ENCODE peak calls at places on chromosomes 6 and 20, in eight cellular contexts. V is mammary epithelial cell, I is endothelial cell, B is HL-60, C is H9, T is natural killer cell, F is omental fat pad, Z is cardiac fibroblast. X is an unnamed sample.

GRCh38 chr6:151098166-151098565 is 141.6 kb upstream of the AKAP12 start:
- DNase-seq in V (no peak), I (no peak), B (no peak), C (no peak), T (no peak), F (no peak), Z (peak), X (no peak)

GRCh38 chr6:141321486-141322347 is 811.0 kb upstream of the GJE1 start:
- DNase-seq in V (no peak), I (no peak), B (no peak), C (no peak), T (no peak), F (no peak), Z (peak), X (no peak)

GRCh38 chr20:31637660-31638059 is at the start of gene COX4I2:
- DNase-seq in V (no peak), I (no peak), B (no peak), C (peak), T (no peak), F (no peak), Z (no peak), X (no peak)

GRCh38 chr6:144753023-144753705 is 468.0 kb downstream of the UTRN start:
- DNase-seq in V (no peak), I (no peak), B (no peak), C (no peak), T (no peak), F (no peak), Z (no peak), X (no peak)

GRCh38 chr6:9537381-9537780 is 877.5 kb downstream of the TFAP2A start:
- DNase-seq in V (no peak), I (no peak), B (no peak), C (no peak), T (no peak), F (no peak), Z (peak), X (no peak)

GRCh38 chr6:21022343-21023107 is 488.3 kb downstream of the CDKAL1 start:
- DNase-seq in V (peak), I (no peak), B (no peak), C (peak), T (no peak), F (no peak), Z (peak), X (peak)

GRCh38 chr6:43828711-43829110 is 58.7 kb downstream of the VEGFA start:
- DNase-seq in V (no peak), I (no peak), B (no peak), C (peak), T (no peak), F (no peak), Z (no peak), X (no peak)

GRCh38 chr6:117497237-117497636 is 14.8 kb downstream of the DCBLD1 start:
- DNase-seq in V (no peak), I (no peak), B (no peak), C (no peak), T (no peak), F (no peak), Z (no peak), X (no peak)

GRCh38 chr6:155224031-155224451 is 39.8 kb upstream of the CLDN20 start:
- DNase-seq in V (peak), I (no peak), B (peak), C (no peak), T (no peak), F (no peak), Z (peak), X (no peak)

GRCh38 chr20:63505281-63505680 is 6.4 kb upstream of the EEF1A2 start:
- DNase-seq in V (no peak), I (no peak), B (no peak), C (no peak), T (no peak), F (no peak), Z (no peak), X (no peak)

GRCh38 chr20:38840053-38840893 is 34.8 kb downstream of the PPP1R16B start:
- DNase-seq in V (no peak), I (no peak), B (no peak), C (no peak), T (peak), F (no peak), Z (peak), X (no peak)

DNA sequence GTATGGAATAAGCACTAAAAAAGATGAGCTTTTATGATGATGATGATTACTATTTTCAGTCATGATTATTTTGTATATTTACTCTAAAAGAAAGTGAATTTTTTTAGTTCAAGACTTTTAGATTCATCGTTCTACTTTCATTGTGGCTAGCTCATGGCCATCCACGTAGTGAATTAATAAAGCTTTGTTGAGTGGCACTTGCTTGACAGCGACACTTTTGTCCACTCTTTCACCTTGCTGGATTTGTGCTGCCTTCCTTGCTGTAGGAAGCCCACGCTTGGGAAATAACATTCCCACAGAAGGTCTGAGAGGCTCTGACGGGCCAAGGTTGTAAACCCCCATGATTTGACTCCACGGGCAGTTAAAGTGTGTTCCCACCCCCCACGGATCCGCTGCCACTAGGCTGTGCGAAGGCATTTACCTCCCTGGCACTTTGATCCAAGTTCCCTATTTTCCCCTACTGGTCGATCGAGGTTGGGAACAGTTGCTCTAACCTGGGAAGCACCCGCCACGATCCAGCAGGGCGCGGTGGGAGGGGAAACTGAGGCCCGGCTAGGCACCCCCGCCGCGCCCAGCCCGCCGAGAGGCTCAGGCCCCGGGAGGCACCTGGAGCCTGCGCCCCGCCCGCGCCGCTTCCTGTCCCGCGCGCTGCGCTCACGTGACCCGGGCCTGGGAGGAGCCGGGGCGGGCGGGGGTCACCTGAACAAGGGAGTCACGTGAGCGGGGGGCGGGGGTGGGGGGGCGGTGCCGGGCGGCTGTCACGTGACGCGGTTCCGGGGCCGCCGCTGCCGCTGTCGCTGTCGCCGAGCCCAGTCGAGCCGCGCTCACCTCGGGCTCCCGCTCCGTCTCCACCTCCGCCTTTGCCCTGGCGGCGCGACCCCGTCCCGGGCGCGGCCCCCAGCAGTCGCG is at the start of gene IGF2R:
- DNase-seq in V (peak), I (peak), B (peak), C (peak), T (peak), F (peak), Z (peak), X (peak)
- TF ChIP-seq CTCF in V (no peak), I (peak), B (no peak), C (no peak), T (no peak), F (no peak), Z (peak), X (no peak)

GRCh38 chr6:131950767-131951575 is at the start of gene CCN2:
- DNase-seq in V (peak), I (peak), B (no peak), C (peak), T (no peak), F (peak), Z (peak), X (peak)
- TF ChIP-seq CTCF in V (no peak), I (peak), B (no peak), C (no peak), T (no peak), F (no peak), Z (no peak), X (no peak)

DNA sequence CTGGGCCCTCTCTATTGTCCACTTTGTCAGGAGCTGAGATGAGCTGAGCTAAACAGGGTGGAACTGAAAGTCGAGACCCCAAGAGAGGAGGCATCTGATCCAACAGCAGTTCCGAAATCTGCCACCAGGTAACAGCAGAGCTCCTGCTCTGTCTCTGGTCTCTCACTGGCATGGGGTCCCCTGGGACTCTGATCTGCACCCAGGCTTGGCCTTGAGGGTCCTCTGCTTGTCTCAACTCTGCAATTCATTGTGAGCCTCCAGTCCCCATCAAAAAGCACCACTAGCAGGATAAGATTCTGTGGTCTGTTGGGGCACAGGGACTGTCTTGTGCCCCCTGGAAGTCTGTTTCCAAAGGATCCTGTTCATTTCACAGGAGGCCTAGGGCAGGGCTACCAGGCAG is 62.5 kb upstream of the TOP1 start:
- DNase-seq in V (no peak), I (peak), B (no peak), C (peak), T (no peak), F (no peak), Z (peak), X (no peak)
- TF ChIP-seq CTCF in V (peak), I (peak), B (no peak), C (peak), T (no peak), F (no peak), Z (peak), X (no peak)

GRCh38 chr6:53064726-53065265 is 408 bp upstream of the FBXO9 start:
- DNase-seq in V (peak), I (peak), B (peak), C (peak), T (peak), F (peak), Z (peak), X (peak)
- TF ChIP-seq CTCF in V (no peak), I (no peak), B (no peak), C (no peak), T (no peak), F (no peak), Z (peak), X (no peak)

GRCh38 chr20:36210561-36210960 is 25.7 kb upstream of the AAR2 start:
- DNase-seq in V (no peak), I (no peak), B (no peak), C (no peak), T (no peak), F (no peak), Z (no peak), X (no peak)
- TF ChIP-seq CTCF in V (peak), I (no peak), B (no peak), C (peak), T (no peak), F (no peak), Z (no peak), X (no peak)

DNA sequence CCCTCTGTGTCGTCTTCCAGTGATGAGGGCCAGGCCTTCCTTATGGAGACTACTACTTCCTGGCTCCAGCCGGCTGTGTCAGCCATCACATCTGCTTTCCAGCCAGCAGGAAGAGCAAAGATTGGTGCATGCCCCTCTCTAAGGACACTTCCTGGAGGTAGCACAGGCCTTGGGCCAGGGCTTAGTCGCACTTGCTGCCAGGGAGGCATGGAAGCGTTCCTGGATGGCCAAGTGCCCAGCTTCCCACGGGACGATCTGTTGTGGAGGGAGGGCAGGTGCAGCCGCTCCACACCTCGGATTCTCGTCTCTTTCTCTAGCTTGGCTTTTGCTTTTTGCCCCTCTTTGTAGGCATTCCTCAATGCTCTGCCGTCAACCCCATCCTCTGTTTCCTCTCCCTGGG is 11.9 kb downstream of the ERMARD start:
- DNase-seq in V (no peak), I (no peak), B (no peak), C (no peak), T (no peak), F (no peak), Z (no peak), X (no peak)
- TF ChIP-seq CTCF in V (no peak), I (no peak), B (no peak), C (no peak), T (no peak), F (no peak), Z (no peak), X (no peak)

DNA sequence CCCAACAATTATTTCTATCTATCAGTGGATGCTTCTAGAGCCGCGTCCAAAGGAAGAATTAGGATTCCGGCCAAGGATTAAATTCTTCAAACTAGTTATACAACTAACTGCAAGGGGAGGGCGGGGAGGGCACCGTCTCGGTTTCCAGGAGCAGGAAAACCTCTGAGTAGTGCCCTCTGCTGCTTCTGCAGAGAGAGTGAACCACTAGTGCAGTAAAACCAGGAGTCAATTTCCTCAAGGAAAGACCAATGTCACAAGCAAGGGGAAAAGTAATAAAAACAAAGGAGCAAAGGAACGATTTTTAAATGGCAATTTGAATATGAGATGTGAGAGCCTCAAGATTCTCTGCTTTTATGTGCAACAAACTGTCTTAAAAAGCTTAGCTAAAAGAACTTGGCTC is 16.5 kb upstream of the UBE2J1 start:
- DNase-seq in V (peak), I (peak), B (no peak), C (peak), T (no peak), F (peak), Z (peak), X (no peak)
- TF ChIP-seq CTCF in V (peak), I (no peak), B (no peak), C (peak), T (no peak), F (no peak), Z (peak), X (no peak)

X was measured in activated B cell treated with CpG ODN at 0.5 μM for 24 hours.